ENCODE peak calls at places on chromosomes 5 and 9, in six cellular contexts. J, H, N, Y, Z and X are unnamed samples.

GRCh38 chr9:79581388-79581787 is 9.6 kb downstream of the TLE4 start:
- DNase-seq in J (no peak), H (no peak), N (peak; percentile 66), Y (no peak), Z (no peak), X (no peak)

GRCh38 chr9:38142201-38142600 is 73.2 kb upstream of the SHB start:
- DNase-seq in J (no peak), H (no peak), N (no peak), Y (no peak), Z (peak; percentile 36), X (no peak)

GRCh38 chr9:124133752-124134151 is 122.2 kb downstream of the LHX2 start:
- DNase-seq in J (no peak), H (no peak), N (peak; percentile 49), Y (no peak), Z (peak; percentile 80), X (peak; percentile 28)

GRCh38 chr5:145847499-145848497 is 12.7 kb upstream of the PRELID2 start:
- DNase-seq in J (peak; percentile 40), H (no peak), N (peak; percentile 71), Y (no peak), Z (no peak), X (no peak)

GRCh38 chr5:27868292-27868691 is 829.9 kb upstream of the CDH9 start:
- DNase-seq in J (no peak), H (no peak), N (no peak), Y (no peak), Z (no peak), X (no peak)

GRCh38 chr5:109062669-109063068 is 315.0 kb downstream of the FER start:
- DNase-seq in J (no peak), H (no peak), N (no peak), Y (no peak), Z (no peak), X (no peak)

GRCh38 chr5:136810198-136810823 is 445.0 kb upstream of the TRPC7 start:
- DNase-seq in J (no peak), H (no peak), N (peak; percentile 24), Y (no peak), Z (no peak), X (no peak)

GRCh38 chr5:55936100-55936693 is 58.6 kb downstream of the IL6ST start:
- DNase-seq in J (peak; percentile 79), H (peak; percentile 81), N (peak; percentile 91), Y (peak; percentile 78), Z (peak; percentile 83), X (peak; percentile 73)

GRCh38 chr5:37208883-37209808 is 40.0 kb downstream of the CPLANE1 start:
- DNase-seq in J (no peak), H (no peak), N (peak; percentile 39), Y (no peak), Z (no peak), X (peak; percentile 9)

DNA sequence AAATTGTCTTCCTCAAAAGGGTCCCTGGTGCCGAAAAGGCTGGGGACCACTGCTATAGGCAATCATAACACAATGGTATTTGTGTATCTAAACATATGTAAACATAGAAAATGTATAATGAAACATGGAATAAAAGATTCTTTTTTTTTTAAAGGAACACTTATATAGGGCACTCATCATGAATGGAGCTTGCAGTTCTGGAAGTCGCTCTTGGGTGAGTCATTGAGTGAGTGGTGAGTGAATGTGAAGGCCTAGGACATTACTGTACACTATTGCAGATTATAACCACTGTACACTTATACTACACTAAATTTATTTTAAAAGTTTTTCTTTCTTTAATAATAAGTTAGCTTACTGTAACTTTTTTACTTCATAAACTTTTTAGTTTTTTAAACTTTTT is 176.4 kb downstream of the ARRDC3 start:
- DNase-seq in J (no peak), H (no peak), N (peak; percentile 75), Y (no peak), Z (no peak), X (no peak)
- H3K4me1 ChIP-seq in J (no peaks in the 10 kb centered on the region), H (no peaks in the 10 kb centered on the region), N (peaks cover 10% of the 10 kb centered on the region), Y (no peaks in the 10 kb centered on the region), Z (no peaks in the 10 kb centered on the region), X (no peaks in the 10 kb centered on the region)

GRCh38 chr5:15682566-15682965 is 182.6 kb downstream of the FBXL7 start:
- DNase-seq in J (no peak), H (no peak), N (peak; percentile 19), Y (no peak), Z (no peak), X (no peak)
- H3K4me3 ChIP-seq in J (no peak overlapping the region), H (no peak overlapping the region), N (no peak overlapping the region), Y (no peak overlapping the region), Z (no peak overlapping the region), X (no peak overlapping the region)

DNA sequence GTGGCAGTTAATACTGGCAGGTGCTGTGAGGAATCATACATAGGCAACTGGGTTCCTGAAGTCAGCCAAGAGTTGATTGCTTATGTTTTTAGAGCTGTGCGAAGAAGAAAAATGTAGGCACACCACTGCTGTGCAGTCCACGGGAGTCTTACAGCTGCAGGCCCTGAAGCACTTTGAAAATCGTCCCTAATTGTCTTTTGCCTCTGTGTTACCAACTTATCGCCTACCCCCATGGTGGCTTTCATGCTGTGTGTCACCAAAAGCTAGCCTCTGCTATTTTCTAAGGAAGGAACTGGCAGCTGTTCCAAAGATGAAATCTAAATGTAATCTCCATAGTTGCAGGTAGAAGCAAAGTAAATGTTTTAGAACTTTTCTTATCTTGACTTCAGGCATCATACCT is 263.9 kb downstream of the ARRDC3 start:
- DNase-seq in J (no peak), H (no peak), N (no peak), Y (no peak), Z (no peak), X (no peak)
- H3K27ac ChIP-seq in J (no peak overlapping the region), H (peak overlapping the region; percentile 40), N (no peak overlapping the region), Y (no peak overlapping the region), Z (no peak overlapping the region), X (no peak overlapping the region)

GRCh38 chr9:34994429-34995287 is 5.1 kb downstream of the DNAJB5 start:
- DNase-seq in J (peak; percentile 29), H (peak; percentile 59), N (peak; percentile 51), Y (no peak), Z (peak; percentile 84), X (no peak)
- H3K4me1 ChIP-seq in J (peaks cover 21% of the 10 kb centered on the region), H (peaks cover 3% of the 10 kb centered on the region), N (peaks cover 26% of the 10 kb centered on the region), Y (peaks cover 16% of the 10 kb centered on the region), Z (peaks cover 30% of the 10 kb centered on the region), X (peaks cover 11% of the 10 kb centered on the region)

DNA sequence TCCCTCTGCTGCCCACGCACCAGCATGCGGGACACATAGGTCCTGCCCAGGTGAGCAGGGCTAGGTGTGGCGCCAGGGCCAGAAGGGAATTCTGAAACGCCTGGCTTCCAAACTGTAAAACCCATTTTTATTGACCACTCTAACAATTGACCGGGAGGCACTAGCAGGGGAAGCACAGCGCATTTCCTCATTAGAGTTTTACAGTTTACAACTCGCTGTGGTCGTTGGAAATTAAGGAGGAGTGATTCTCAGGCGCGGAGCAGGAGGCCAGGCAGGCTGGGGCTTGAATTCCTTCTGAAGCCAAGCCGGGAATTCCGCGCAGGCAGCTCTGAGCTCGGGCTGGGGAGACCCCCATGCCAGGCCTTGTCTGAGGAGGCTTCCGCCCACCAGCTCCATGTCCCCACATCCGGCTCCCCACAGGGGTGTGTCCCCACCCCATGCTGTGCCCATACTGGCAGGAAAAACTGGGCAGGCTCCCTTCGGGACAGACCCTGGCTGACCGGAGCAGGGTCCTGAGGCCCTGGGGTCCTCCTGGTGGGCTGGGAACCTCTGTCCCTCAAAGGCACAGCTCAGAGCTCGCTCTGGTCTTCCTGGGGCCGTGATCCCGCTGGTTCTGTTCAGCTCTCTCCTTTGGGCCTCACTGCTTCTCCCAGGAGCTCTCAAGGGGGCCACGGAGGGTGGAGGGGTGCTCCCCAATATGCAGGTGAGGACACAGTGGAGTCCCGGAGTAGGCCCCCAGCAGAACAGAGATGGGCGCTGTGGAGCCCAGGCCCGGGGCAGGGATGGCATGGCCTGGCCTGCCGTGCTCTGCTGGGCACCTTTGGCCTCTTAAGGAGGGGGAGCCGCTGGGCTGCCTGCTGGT is 1.2 kb upstream of the NRARP start:
- DNase-seq in J (no peak), H (no peak), N (no peak), Y (peak; percentile 13), Z (no peak), X (no peak)
- H3K4me3 ChIP-seq in J (no peak overlapping the region), H (peak overlapping the region; percentile 58), N (no peak overlapping the region), Y (no peak overlapping the region), Z (no peak overlapping the region), X (no peak overlapping the region)

DNA sequence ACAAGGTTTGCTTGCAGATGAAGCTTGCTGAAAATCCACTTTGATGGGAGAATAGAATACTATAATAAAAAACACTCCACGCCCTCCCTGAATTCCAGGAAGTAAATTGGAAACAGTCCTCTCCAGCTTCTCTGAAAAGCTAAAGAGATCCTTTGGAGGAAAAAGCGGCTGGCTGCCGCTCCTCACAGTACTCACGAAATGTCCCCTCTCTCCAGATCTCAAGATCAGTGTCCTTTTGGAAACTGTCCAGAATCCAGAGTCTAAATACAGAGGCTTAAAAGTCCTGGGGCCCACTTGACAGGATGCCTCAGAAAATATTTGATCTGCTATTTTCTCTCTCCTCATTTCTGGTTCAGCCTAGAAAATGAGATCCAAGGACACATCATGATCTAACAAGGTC is 7.3 kb downstream of the C1QTNF2 start:
- DNase-seq in J (no peak), H (no peak), N (no peak), Y (no peak), Z (no peak), X (no peak)
- H3K27ac ChIP-seq in J (no peak overlapping the region), H (peak overlapping the region; percentile 67), N (no peak overlapping the region), Y (peak overlapping the region; percentile 60), Z (no peak overlapping the region), X (no peak overlapping the region)

DNA sequence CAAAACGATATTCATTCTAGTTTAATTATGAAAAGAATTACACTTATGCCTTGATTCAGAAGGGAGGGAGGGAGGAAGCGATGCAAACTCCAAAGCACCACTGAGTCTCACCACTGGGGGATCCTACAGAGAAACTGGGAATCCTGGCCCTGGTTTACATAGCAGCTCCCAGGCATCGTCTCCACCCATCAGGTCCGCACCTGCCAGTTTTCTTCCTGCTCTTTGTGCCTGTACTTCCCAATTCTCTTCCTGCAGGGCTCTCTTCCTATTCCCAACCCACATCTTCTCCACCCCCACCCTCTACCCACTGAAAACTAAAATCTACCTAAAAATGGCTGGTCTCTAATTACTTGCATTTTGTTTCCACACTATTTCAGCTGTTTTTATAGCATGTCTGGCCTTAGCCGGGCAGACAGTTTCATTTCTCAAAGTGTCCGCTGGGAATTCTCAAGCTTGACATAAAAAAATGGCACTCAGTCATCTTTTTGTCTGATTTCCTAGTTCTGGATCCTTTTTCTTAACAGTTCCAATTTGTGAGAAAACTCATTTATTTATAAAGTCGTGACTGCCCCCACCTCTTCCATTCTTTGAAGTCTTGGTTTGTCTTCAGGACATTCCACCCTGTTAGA is 1.6 kb upstream of the TNIP1 start:
- DNase-seq in J (no peak), H (no peak), N (no peak), Y (no peak), Z (peak; percentile 77), X (no peak)
- H3K4me1 ChIP-seq in J (peaks cover 11% of the 10 kb centered on the region), H (no peaks in the 10 kb centered on the region), N (peaks cover 15% of the 10 kb centered on the region), Y (peaks cover 8% of the 10 kb centered on the region), Z (peaks cover 3% of the 10 kb centered on the region), X (peaks cover 89% of the 10 kb centered on the region)

GRCh38 chr5:104326966-104327365 is 764.4 kb upstream of the NUDT12 start:
- DNase-seq in J (no peak), H (no peak), N (no peak), Y (no peak), Z (no peak), X (no peak)
- H3K4me3 ChIP-seq in J (no peak overlapping the region), H (no peak overlapping the region), N (no peak overlapping the region), Y (no peak overlapping the region), Z (no peak overlapping the region), X (no peak overlapping the region)

GRCh38 chr5:146873186-146873917 is 5.2 kb downstream of the PPP2R2B start:
- DNase-seq in J (no peak), H (no peak), N (no peak), Y (no peak), Z (no peak), X (no peak)
- H3K27ac ChIP-seq in J (no peak overlapping the region), H (no peak overlapping the region), N (no peak overlapping the region), Y (no peak overlapping the region), Z (no peak overlapping the region), X (no peak overlapping the region)